ENCODE peak calls at places on chromosome 1, in four cellular contexts. N is kidney tubule cell, O is amygdala, Q is esophagus squamous epithelium. L is an unnamed sample.

GRCh38 chr1:115179397-115179835 is 90.1 kb upstream of the TSPAN2 start:
- DNase-seq in N (peak; percentile 100), Q (no peak), O (no peak), L (no peak)

GRCh38 chr1:3531928-3532327 is 77.5 kb downstream of the ARHGEF16 start:
- DNase-seq in N (no peak), Q (no peak), O (no peak), L (no peak)

GRCh38 chr1:4755301-4756183 is 101.1 kb downstream of the AJAP1 start:
- DNase-seq in Q (no peak), N (peak; percentile 25), O (no peak), L (no peak)

GRCh38 chr1:20604678-20605077 is 15.8 kb downstream of the CDA start:
- DNase-seq in O (no peak), N (peak; percentile 57), Q (no peak), L (no peak)

GRCh38 chr1:243335297-243335696 is 79.5 kb downstream of the SDCCAG8 start:
- DNase-seq in Q (no peak), O (no peak), N (no peak), L (no peak)

GRCh38 chr1:52571783-52572182 is 18.9 kb upstream of the TUT4 start:
- DNase-seq in O (no peak), Q (no peak), N (no peak), L (no peak)

GRCh38 chr1:201316556-201316955 is 33.2 kb downstream of the PKP1 start:
- DNase-seq in O (no peak), Q (no peak), N (no peak), L (no peak)

GRCh38 chr1:152533327-152533938 is 19.2 kb downstream of the CRCT1 start:
- DNase-seq in Q (no peak), N (peak; percentile 59), O (no peak), L (no peak)

GRCh38 chr1:159054427-159054826 is 22.1 kb downstream of the AIM2 start:
- DNase-seq in O (no peak), Q (no peak), N (peak; percentile 33), L (no peak)